ENCODE peak calls at places on chromosomes 2 and 18, in six cellular contexts. One of them, this sample, is unnamed.

GRCh38 chr2:177812713-177813396 is 259.7 kb downstream of the PDE11A start:
- DNase-seq in A549: peak; percentile 8
- DNase-seq in ovary: no peak
- DNase-seq in SK-N-SH: no peak
- DNase-seq in transverse colon: no peak
- DNase-seq in suprapubic skin: no peak
- DNase-seq in this sample: no peak

GRCh38 chr2:121491566-121491965 is 39.1 kb upstream of the RNU4ATAC start:
- DNase-seq in A549: no peak
- DNase-seq in ovary: no peak
- DNase-seq in SK-N-SH: peak; percentile 28
- DNase-seq in transverse colon: no peak
- DNase-seq in suprapubic skin: no peak
- DNase-seq in this sample: no peak

GRCh38 chr2:238169021-238169707 is 10.4 kb downstream of the ERFE start:
- DNase-seq in A549: peak; percentile 63
- DNase-seq in ovary: no peak
- DNase-seq in SK-N-SH: peak; percentile 19
- DNase-seq in transverse colon: no peak
- DNase-seq in suprapubic skin: no peak
- DNase-seq in this sample: no peak

GRCh38 chr18:13378150-13378549 is 159.6 kb downstream of the LDLRAD4 start:
- DNase-seq in A549: no peak
- DNase-seq in ovary: no peak
- DNase-seq in SK-N-SH: no peak
- DNase-seq in transverse colon: no peak
- DNase-seq in suprapubic skin: no peak
- DNase-seq in this sample: no peak

GRCh38 chr2:45669109-45669508 is 17.6 kb downstream of the PRKCE start:
- DNase-seq in A549: no peak
- DNase-seq in ovary: no peak
- DNase-seq in SK-N-SH: no peak
- DNase-seq in transverse colon: no peak
- DNase-seq in suprapubic skin: no peak
- DNase-seq in this sample: no peak

GRCh38 chr18:25310045-25310444 is 41.9 kb downstream of the ZNF521 start:
- DNase-seq in A549: no peak
- DNase-seq in ovary: no peak
- DNase-seq in SK-N-SH: no peak
- DNase-seq in transverse colon: no peak
- DNase-seq in suprapubic skin: no peak
- DNase-seq in this sample: no peak

GRCh38 chr2:12105180-12105579 is 358.7 kb downstream of the LPIN1 start:
- DNase-seq in A549: no peak
- DNase-seq in ovary: no peak
- DNase-seq in SK-N-SH: no peak
- DNase-seq in transverse colon: no peak
- DNase-seq in suprapubic skin: no peak
- DNase-seq in this sample: no peak

GRCh38 chr2:241772063-241772499 is 4.5 kb upstream of the GAL3ST2 start:
- DNase-seq in A549: no peak
- DNase-seq in ovary: no peak
- DNase-seq in SK-N-SH: no peak
- DNase-seq in transverse colon: no peak
- DNase-seq in suprapubic skin: no peak
- DNase-seq in this sample: no peak

GRCh38 chr2:222897898-222898297 is 37.1 kb downstream of the ACSL3 start:
- DNase-seq in A549: no peak
- DNase-seq in ovary: no peak
- DNase-seq in SK-N-SH: no peak
- DNase-seq in transverse colon: no peak
- DNase-seq in suprapubic skin: no peak
- DNase-seq in this sample: no peak

GRCh38 chr2:123502926-123503325 is 522.2 kb upstream of the CNTNAP5 start:
- DNase-seq in A549: no peak
- DNase-seq in ovary: no peak
- DNase-seq in SK-N-SH: no peak
- DNase-seq in transverse colon: no peak
- DNase-seq in suprapubic skin: no peak
- DNase-seq in this sample: no peak

GRCh38 chr2:30436859-30437435 is 10.1 kb upstream of the LCLAT1 start:
- DNase-seq in A549: no peak
- DNase-seq in ovary: no peak
- DNase-seq in SK-N-SH: no peak
- DNase-seq in transverse colon: no peak
- DNase-seq in suprapubic skin: no peak
- DNase-seq in this sample: no peak

GRCh38 chr2:133532919-133533318 is 35.3 kb downstream of the NCKAP5 start:
- DNase-seq in A549: peak; percentile 24
- DNase-seq in ovary: no peak
- DNase-seq in SK-N-SH: no peak
- DNase-seq in transverse colon: no peak
- DNase-seq in suprapubic skin: no peak
- DNase-seq in this sample: no peak

GRCh38 chr2:86199834-86200177 is 549 bp downstream of the MRPL35 start:
- DNase-seq in A549: no peak
- DNase-seq in ovary: no peak
- DNase-seq in SK-N-SH: peak; percentile 12
- DNase-seq in transverse colon: no peak
- DNase-seq in suprapubic skin: no peak
- DNase-seq in this sample: no peak

GRCh38 chr18:79918089-79919011 is 33.1 kb downstream of the SLC66A2 start:
- DNase-seq in A549: no peak
- DNase-seq in ovary: peak; percentile 13
- DNase-seq in SK-N-SH: no peak
- DNase-seq in transverse colon: peak; percentile 5
- DNase-seq in suprapubic skin: peak; percentile 49
- DNase-seq in this sample: no peak

GRCh38 chr2:112065966-112066365 is 10.9 kb downstream of the TMEM87B start:
- DNase-seq in A549: no peak
- DNase-seq in ovary: no peak
- DNase-seq in SK-N-SH: no peak
- DNase-seq in transverse colon: no peak
- DNase-seq in suprapubic skin: no peak
- DNase-seq in this sample: no peak

GRCh38 chr2:31384351-31384750 is 30.2 kb downstream of the XDH start:
- DNase-seq in A549: peak; percentile 89
- DNase-seq in ovary: no peak
- DNase-seq in SK-N-SH: no peak
- DNase-seq in transverse colon: no peak
- DNase-seq in suprapubic skin: no peak
- DNase-seq in this sample: no peak

GRCh38 chr2:20080415-20080814 is 29.0 kb upstream of the LAPTM4A start:
- DNase-seq in A549: no peak
- DNase-seq in ovary: no peak
- DNase-seq in SK-N-SH: no peak
- DNase-seq in transverse colon: no peak
- DNase-seq in suprapubic skin: no peak
- DNase-seq in this sample: no peak

GRCh38 chr2:168208652-168209051 is 38.7 kb downstream of the STK39 start:
- DNase-seq in A549: no peak
- DNase-seq in ovary: no peak
- DNase-seq in SK-N-SH: no peak
- DNase-seq in transverse colon: no peak
- DNase-seq in suprapubic skin: no peak
- DNase-seq in this sample: no peak

GRCh38 chr2:168211664-168212163 is 35.7 kb downstream of the STK39 start:
- DNase-seq in A549: no peak
- DNase-seq in ovary: no peak
- DNase-seq in SK-N-SH: no peak
- DNase-seq in transverse colon: no peak
- DNase-seq in suprapubic skin: no peak
- DNase-seq in this sample: no peak

GRCh38 chr2:168212167-168212566 is 35.2 kb downstream of the STK39 start:
- DNase-seq in A549: no peak
- DNase-seq in ovary: no peak
- DNase-seq in SK-N-SH: no peak
- DNase-seq in transverse colon: no peak
- DNase-seq in suprapubic skin: no peak
- DNase-seq in this sample: no peak

GRCh38 chr2:168210898-168211570 is 36.4 kb downstream of the STK39 start:
- DNase-seq in A549: peak; percentile 89
- DNase-seq in ovary: no peak
- DNase-seq in SK-N-SH: no peak
- DNase-seq in transverse colon: no peak
- DNase-seq in suprapubic skin: no peak
- DNase-seq in this sample: no peak

DNA sequence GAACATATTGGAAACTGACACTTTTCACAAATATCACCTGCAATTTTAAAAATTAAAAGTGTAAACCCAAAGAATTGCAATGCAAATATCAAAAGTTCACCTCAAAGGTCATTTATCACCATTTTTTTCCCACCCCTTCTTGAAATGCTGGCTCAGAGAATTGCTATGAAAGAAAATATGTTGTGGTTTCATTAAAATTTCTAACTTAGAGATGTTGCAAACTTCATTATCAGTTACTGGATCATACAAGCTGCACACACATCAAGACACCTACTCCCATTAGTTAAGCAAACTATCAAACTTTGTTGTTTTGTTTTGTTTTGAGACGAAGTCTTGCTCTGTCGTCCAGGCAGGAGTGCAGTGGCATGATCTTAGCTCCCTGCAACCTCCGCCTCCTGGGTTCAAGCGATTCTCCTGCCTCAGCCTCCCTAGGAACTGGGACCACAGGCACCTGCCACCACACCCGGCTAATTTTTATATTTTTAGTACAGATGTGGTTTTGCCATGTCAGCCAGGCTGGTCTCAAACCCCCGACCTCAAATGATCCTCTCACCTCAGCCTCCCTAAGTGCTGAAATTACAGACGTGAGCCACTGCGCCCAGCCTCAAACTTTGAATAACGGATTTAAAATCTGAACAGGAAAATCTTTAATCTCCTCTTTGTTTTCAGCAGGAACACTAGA is 37.0 kb downstream of the STK39 start:
- DNase-seq in A549: no peak
- DNase-seq in ovary: no peak
- DNase-seq in SK-N-SH: no peak
- DNase-seq in transverse colon: no peak
- DNase-seq in suprapubic skin: no peak
- DNase-seq in this sample: no peak
- H3K4me3 ChIP-seq in A549: no peak overlapping the region
- H3K4me3 ChIP-seq in ovary: no peak overlapping the region
- H3K4me3 ChIP-seq in SK-N-SH: no peak overlapping the region
- H3K4me3 ChIP-seq in transverse colon: no peak overlapping the region
- H3K4me3 ChIP-seq in suprapubic skin: peak overlapping the region; percentile 10
- H3K4me3 ChIP-seq in this sample: peak overlapping the region; percentile 15

DNA sequence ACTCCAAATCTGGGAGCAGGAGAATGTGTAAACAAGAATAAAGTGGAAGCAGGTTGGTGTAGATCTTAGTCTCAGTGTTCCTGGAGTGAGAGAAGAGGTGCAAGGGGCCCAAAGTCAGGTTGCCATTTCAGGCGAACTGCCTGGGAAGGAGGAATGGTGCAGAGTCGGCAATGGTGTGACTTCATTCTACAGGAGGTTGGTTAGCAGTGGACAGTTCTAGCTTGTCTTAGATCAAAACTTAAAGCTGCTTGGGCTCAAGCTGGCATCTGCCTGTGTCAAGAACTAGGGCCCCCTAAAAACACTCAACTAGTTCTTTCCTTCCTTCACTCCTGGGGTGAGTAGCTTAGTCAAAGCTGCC is 3.5 kb downstream of the STK16 start:
- DNase-seq in A549: no peak
- DNase-seq in ovary: no peak
- DNase-seq in SK-N-SH: no peak
- DNase-seq in transverse colon: no peak
- DNase-seq in suprapubic skin: no peak
- DNase-seq in this sample: no peak
- H3K4me1 ChIP-seq in A549: peaks cover 70% of the 10 kb centered on the region
- H3K4me1 ChIP-seq in ovary: peaks cover 23% of the 10 kb centered on the region
- H3K4me1 ChIP-seq in SK-N-SH: peaks cover 19% of the 10 kb centered on the region
- H3K4me1 ChIP-seq in transverse colon: peaks cover 47% of the 10 kb centered on the region
- H3K4me1 ChIP-seq in suprapubic skin: peaks cover 89% of the 10 kb centered on the region
- H3K4me1 ChIP-seq in this sample: peaks cover 81% of the 10 kb centered on the region

DNA sequence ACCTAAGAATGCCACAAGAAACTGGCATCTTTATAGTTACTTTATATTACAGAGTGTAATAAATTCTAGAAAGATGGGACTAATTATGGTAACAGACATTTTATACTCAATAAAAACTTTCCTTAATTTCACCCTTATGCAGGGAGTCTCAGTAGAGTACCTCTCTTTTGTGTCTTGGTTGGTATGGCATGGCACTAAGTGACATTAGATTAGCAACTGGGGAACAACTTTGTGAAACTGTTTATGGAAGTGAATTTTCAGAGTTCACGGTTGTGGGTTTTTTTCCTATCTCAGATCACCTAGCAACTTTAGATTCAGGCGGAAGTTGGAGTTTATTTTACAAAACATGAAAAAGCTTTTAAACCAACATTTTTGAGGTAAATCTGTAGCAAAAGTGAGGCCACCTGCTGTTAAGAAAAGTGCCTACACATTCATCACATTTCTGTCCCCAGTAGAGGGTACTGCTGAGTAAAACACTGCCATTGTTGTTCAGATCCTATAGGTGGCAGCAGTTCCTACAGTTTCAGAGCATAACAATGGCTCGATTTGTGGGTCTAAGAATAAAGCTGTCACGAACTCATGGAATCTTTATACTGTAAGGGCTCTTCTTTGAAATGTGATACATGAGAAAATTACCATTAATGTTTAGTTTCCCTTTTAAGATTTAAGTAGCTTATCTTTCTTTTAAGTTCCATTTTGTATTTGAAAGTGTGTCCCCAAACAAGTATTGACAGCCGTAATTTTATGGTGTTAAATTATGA is 117.6 kb downstream of the CAMKMT start:
- DNase-seq in A549: peak; percentile 91
- DNase-seq in ovary: no peak
- DNase-seq in SK-N-SH: peak; percentile 81
- DNase-seq in transverse colon: peak; percentile 16
- DNase-seq in suprapubic skin: no peak
- DNase-seq in this sample: no peak
- TF ChIP-seq EP300 in A549: no peak
- TF ChIP-seq EP300 in ovary: no peak
- TF ChIP-seq EP300 in SK-N-SH: peak; percentile 15
- TF ChIP-seq EP300 in transverse colon: no peak
- TF ChIP-seq EP300 in suprapubic skin: no peak
- TF ChIP-seq EP300 in this sample: no peak

DNA sequence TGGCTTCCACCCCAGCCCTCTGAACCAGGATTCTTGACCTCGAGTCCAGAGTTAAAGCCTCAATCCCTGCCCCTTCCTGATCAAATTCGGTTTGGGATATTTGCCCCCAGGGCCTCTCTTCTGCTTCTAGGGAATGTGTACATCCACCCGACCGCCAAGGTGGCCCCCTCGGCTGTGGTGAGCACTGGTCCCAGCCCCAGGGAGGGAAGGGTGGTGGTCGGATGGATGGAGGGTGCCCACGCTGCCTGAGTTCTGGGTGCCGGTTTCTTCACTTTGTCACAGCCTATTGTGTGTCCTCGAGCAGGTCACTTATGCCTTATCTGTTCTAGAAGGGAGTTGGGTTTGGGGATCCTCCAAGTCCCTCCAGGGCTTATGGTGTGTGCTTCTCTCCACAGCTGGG is 6.9 kb downstream of the GMPPA start:
- DNase-seq in A549: no peak
- DNase-seq in ovary: no peak
- DNase-seq in SK-N-SH: no peak
- DNase-seq in transverse colon: no peak
- DNase-seq in suprapubic skin: no peak
- DNase-seq in this sample: no peak
- H3K4me3 ChIP-seq in A549: no peak overlapping the region
- H3K4me3 ChIP-seq in ovary: no peak overlapping the region
- H3K4me3 ChIP-seq in SK-N-SH: no peak overlapping the region
- H3K4me3 ChIP-seq in transverse colon: no peak overlapping the region
- H3K4me3 ChIP-seq in suprapubic skin: no peak overlapping the region
- H3K4me3 ChIP-seq in this sample: no peak overlapping the region

GRCh38 chr18:50632895-50633515 is 73.1 kb downstream of the MAPK4 start:
- DNase-seq in A549: no peak
- DNase-seq in ovary: no peak
- DNase-seq in SK-N-SH: no peak
- DNase-seq in transverse colon: peak; percentile 48
- DNase-seq in suprapubic skin: no peak
- DNase-seq in this sample: no peak
- H3K4me1 ChIP-seq in A549: peaks cover 5% of the 10 kb centered on the region
- H3K4me1 ChIP-seq in ovary: no peaks in the 10 kb centered on the region
- H3K4me1 ChIP-seq in SK-N-SH: no peaks in the 10 kb centered on the region
- H3K4me1 ChIP-seq in transverse colon: no peaks in the 10 kb centered on the region
- H3K4me1 ChIP-seq in suprapubic skin: peaks cover 17% of the 10 kb centered on the region
- H3K4me1 ChIP-seq in this sample: peaks cover 23% of the 10 kb centered on the region

This sample was measured in esophagus muscularis mucosa.